ENCODE peak calls at places on chromosomes 7 and 10, in eight cellular contexts. Y, T, M, X, H, G, O and L are unnamed samples.

GRCh38 chr10:103502849-103503660 is 9.6 kb downstream of the NEURL1 start:
- DNase-seq in O (no peak), H (peak; percentile 47), X (no peak), G (no peak), T (no peak), M (no peak), Y (no peak), L (no peak)

GRCh38 chr7:100119701-100120517 is 475 bp downstream of the CNPY4 start:
- DNase-seq in O (peak; percentile 58), H (peak; percentile 84), Y (peak; percentile 16), M (no peak), T (no peak), X (peak; percentile 60), G (peak; percentile 61), L (peak; percentile 84)

GRCh38 chr7:157874208-157874816 is 537.5 kb downstream of the DNAJB6 start:
- DNase-seq in T (no peak), G (no peak), X (no peak), H (no peak), Y (no peak), M (no peak), O (no peak), L (no peak)

GRCh38 chr7:94431203-94431602 is 36.5 kb downstream of the COL1A2 start:
- DNase-seq in Y (no peak), X (no peak), T (no peak), G (no peak), O (no peak), M (no peak), H (no peak), L (no peak)

GRCh38 chr7:33043875-33044718 is 18.5 kb downstream of the NT5C3A start:
- DNase-seq in G (peak; percentile 48), X (no peak), Y (no peak), H (no peak), T (peak; percentile 42), O (no peak), M (peak; percentile 76), L (no peak)

GRCh38 chr7:32577421-32577820 is 82.1 kb downstream of the AVL9 start:
- DNase-seq in H (no peak), X (no peak), M (no peak), Y (no peak), G (no peak), O (no peak), T (no peak), L (no peak)

GRCh38 chr7:81211617-81212016 is 292.8 kb upstream of the SEMA3C start:
- DNase-seq in G (peak; percentile 63), X (no peak), T (no peak), H (no peak), Y (no peak), O (peak; percentile 60), M (no peak), L (peak; percentile 32)

GRCh38 chr7:93365341-93365740 is 133.2 kb downstream of the VPS50 start:
- DNase-seq in T (no peak), M (no peak), Y (no peak), O (no peak), G (no peak), X (no peak), H (no peak), L (no peak)

GRCh38 chr10:69315100-69315542 is 36.8 kb downstream of the HK1 start:
- DNase-seq in T (no peak), M (no peak), O (no peak), Y (no peak), H (no peak), X (no peak), G (no peak), L (no peak)

GRCh38 chr7:92159-92767 is 100.1 kb upstream of the FAM20C start:
- DNase-seq in M (no peak), Y (no peak), X (no peak), H (no peak), G (no peak), O (no peak), T (no peak), L (no peak)

GRCh38 chr10:125350519-125350918 is 190.2 kb upstream of the CTBP2 start:
- DNase-seq in H (no peak), X (no peak), T (no peak), O (no peak), M (no peak), Y (no peak), G (no peak), L (no peak)

GRCh38 chr7:128854396-128854795 is 8.3 kb upstream of the ATP6V1F start:
- DNase-seq in Y (no peak), G (no peak), M (no peak), O (no peak), X (no peak), H (no peak), T (no peak), L (no peak)

GRCh38 chr7:22858640-22859561 is 36.3 kb upstream of the TOMM7 start:
- DNase-seq in X (no peak), H (no peak), T (no peak), O (peak; percentile 99), Y (peak; percentile 99), G (peak; percentile 91), M (peak; percentile 95), L (peak; percentile 98)

GRCh38 chr10:132255489-132256344 is 52.0 kb downstream of the STK32C start:
- DNase-seq in O (no peak), M (no peak), G (no peak), Y (no peak), H (no peak), T (no peak), X (no peak), L (no peak)